ENCODE peak calls at places on chromosomes 12 and 14, in seven cellular contexts. U is sigmoid colon, W is A549, C is PC-3, S is fibroblast of villous mesenchyme, Y is HepG2, I is H7. R is an unnamed sample.

GRCh38 chr14:60723218-60724079 is 702 bp downstream of the SIX4 start:
- DNase-seq in U (peak; percentile 70), W (peak; percentile 28), C (peak; percentile 67), S (peak; percentile 62), Y (no peak), I (peak; percentile 67), R (no peak)

GRCh38 chr14:53881161-53881846 is 75.3 kb downstream of the BMP4 start:
- DNase-seq in U (no peak), W (no peak), C (no peak), S (peak; percentile 95), Y (peak; percentile 86), I (no peak), R (no peak)

GRCh38 chr12:61043838-61044237 is 1216.4 kb upstream of the USP15 start:
- DNase-seq in U (no peak), W (no peak), C (no peak), S (no peak), Y (no peak), I (no peak), R (no peak)

GRCh38 chr12:124453419-124454351 is 113.7 kb downstream of the NCOR2 start:
- DNase-seq in U (peak; percentile 90), W (peak; percentile 84), C (peak; percentile 91), S (peak; percentile 70), Y (no peak), I (peak; percentile 75), R (peak; percentile 56)

GRCh38 chr12:93972411-93973208 is 175.8 kb upstream of the PLXNC1 start:
- DNase-seq in U (no peak), W (no peak), C (no peak), S (peak; percentile 36), Y (no peak), I (no peak), R (no peak)

GRCh38 chr14:103072595-103073366 is 11.2 kb upstream of the LBHD2 start:
- DNase-seq in U (peak; percentile 59), W (peak; percentile 82), C (no peak), S (no peak), Y (no peak), I (peak; percentile 50), R (no peak)

GRCh38 chr14:100726812-100727564 is at the start of gene DLK1:
- DNase-seq in U (no peak), W (no peak), C (no peak), S (no peak), Y (no peak), I (peak; percentile 88), R (no peak)

GRCh38 chr14:89179891-89180404 is 237.1 kb downstream of the FOXN3 start:
- DNase-seq in U (no peak), W (no peak), C (no peak), S (no peak), Y (no peak), I (no peak), R (no peak)

GRCh38 chr12:104350211-104350908 is 46.8 kb downstream of the EID3 start:
- DNase-seq in U (no peak), W (no peak), C (no peak), S (no peak), Y (no peak), I (no peak), R (no peak)

GRCh38 chr14:25836647-25837046 is 761.2 kb downstream of the NOVA1 start:
- DNase-seq in U (no peak), W (no peak), C (no peak), S (no peak), Y (no peak), I (no peak), R (no peak)

DNA sequence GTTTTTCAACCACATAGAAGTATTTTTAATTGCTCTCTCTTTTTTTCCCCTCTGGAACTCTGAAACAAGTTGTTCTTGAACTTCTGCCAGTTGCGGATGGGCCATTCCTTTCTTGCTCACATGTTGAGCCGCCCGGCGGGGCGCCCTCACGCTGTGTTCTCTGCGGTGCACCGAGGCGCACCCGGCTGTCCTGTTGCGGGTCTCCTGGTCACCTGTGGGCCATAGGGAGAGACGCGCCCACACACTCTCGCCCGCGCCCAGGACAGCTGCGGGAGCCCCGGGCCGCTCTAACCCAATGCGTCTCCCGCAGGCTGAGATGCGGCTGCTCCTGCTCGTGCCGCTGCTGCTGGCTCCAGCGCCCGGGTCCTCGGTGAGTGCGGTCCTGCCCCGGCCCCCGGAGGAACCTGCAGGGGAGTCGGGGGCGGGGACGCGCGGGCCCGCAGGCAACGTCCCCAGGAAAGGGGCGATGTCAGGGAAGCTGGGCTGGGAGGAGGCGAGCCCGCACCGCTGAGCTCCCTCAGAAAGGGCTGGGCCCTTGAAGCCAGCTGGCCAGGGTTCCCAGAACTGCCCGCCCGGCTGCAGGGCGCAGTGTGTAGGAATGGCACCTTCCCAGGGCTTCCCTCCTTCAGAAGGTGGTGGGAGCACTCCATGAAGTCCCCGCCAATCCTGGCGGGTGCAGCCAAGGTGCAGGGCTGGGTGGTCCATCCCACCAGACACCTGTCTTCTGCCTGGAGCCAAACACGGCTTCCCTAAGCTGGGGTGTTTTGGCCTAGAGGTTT is 2.3 kb downstream of the PAPLN start:
- DNase-seq in U (peak; percentile 88), W (no peak), C (peak; percentile 47), S (peak; percentile 63), Y (no peak), I (peak; percentile 92), R (no peak)
- H3K4me3 ChIP-seq in U (peak overlapping the region; percentile 57), W (no peak overlapping the region), C (peak overlapping the region; percentile 62), S (peak overlapping the region; percentile 30), Y (no peak overlapping the region), I (peak overlapping the region; percentile 22), R (no peak overlapping the region)

GRCh38 chr12:218728-219590 is 5.0 kb upstream of the SLC6A12 start:
- DNase-seq in U (no peak), W (no peak), C (no peak), S (no peak), Y (no peak), I (no peak), R (no peak)
- H3K4me3 ChIP-seq in U (no peak overlapping the region), W (no peak overlapping the region), C (no peak overlapping the region), S (no peak overlapping the region), Y (no peak overlapping the region), I (no peak overlapping the region), R (no peak overlapping the region)

DNA sequence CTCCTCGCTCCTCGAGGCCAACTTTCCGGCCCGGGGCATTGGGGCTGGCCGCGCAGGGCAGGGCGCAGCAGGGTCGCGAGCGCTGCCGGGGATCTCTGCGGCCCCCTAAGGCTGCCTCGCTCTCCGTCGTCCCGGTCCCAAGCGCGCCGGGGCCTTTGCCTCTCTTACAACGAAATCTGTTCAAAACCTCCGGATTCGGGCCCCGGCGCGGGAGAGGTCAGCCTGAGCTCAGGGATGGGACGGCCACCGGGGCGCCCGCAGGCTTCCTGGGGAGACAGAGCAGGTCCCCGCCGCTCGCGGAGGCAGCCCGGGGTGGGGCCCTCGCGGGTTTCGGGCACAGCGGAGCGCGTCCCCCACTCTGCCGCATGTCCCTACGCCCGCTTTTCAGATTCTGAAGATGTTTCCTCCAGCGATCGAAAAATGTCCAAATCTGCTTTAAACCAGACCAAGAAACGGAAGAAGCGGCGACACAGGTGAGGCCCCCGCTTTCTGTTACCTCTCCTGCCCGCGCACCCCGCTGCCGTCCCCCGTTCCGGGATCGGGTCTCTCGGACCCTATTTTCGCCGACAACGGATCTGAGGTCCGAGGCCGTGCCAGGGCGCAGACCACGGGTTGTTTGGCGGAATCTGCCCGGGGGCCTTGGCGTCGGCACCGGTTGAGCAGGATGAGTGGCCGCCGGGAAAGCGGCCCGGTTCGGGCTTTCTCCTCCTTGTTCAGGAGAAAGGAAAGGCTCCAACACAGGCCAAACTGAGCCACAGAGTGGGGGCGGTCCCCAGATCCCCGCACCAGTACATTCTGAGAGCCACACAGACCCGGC is 1.8 kb downstream of the VSX2 start:
- DNase-seq in U (no peak), W (no peak), C (no peak), S (no peak), Y (no peak), I (peak; percentile 86), R (no peak)
- H3K4me3 ChIP-seq in U (peak overlapping the region; percentile 29), W (peak overlapping the region; percentile 8), C (no peak overlapping the region), S (no peak overlapping the region), Y (no peak overlapping the region), I (peak overlapping the region; percentile 27), R (no peak overlapping the region)

GRCh38 chr12:47223848-47224213 is 144.1 kb upstream of the AMIGO2 start:
- DNase-seq in U (no peak), W (no peak), C (no peak), S (peak; percentile 40), Y (peak; percentile 64), I (no peak), R (no peak)
- H3K4me3 ChIP-seq in U (peak overlapping the region; percentile 2), W (peak overlapping the region; percentile 44), C (no peak overlapping the region), S (no peak overlapping the region), Y (peak overlapping the region; percentile 53), I (no peak overlapping the region), R (no peak overlapping the region)

GRCh38 chr12:100414756-100415155 is 57.9 kb downstream of the SLC17A8 start:
- DNase-seq in U (no peak), W (no peak), C (no peak), S (no peak), Y (no peak), I (peak; percentile 11), R (no peak)

DNA sequence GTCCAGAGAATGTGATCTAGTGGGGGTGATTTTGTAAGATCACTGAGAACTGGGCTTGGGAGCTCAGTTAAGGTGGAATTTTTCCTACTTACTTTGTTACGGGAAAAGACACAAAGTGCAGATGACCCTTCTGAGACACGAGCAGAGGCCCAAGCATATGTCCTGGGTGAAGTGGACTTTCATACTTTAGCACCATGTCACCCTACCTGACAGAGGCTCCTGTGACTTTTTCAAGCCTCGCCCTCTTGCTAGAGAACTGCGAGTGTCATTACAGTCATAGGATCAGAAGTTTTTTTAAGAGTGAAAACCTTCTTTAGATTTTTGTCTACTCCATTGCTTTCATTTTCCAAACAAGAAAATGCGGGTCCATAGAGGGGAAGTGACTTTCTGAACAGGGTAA is 56.1 kb downstream of the SLC17A8 start:
- DNase-seq in U (no peak), W (no peak), C (no peak), S (no peak), Y (no peak), I (no peak), R (no peak)
- H3K4me3 ChIP-seq in U (no peak overlapping the region), W (no peak overlapping the region), C (no peak overlapping the region), S (no peak overlapping the region), Y (no peak overlapping the region), I (no peak overlapping the region), R (no peak overlapping the region)